ENCODE peak calls at places on chromosomes 13 and 19, in ten cellular contexts. T is cardiac muscle cell, Y is A549, W is Caco-2, J is left ventricle myocardium inferior, A is colonic mucosa, G is right cardiac atrium, U is lung, B is ascending aorta, C is body of pancreas. I is an unnamed sample. For H3K9me3, the result is how much of the 10 kb centered on the place peaks cover.

GRCh38 chr13:101157261-101157660 is 259.0 kb downstream of the NALCN start:
- DNase-seq in T (no peak), U (no peak), C (no peak), Y (no peak), A (no peak), J (no peak), W (no peak), G (no peak), B (no peak), I (peak)

GRCh38 chr13:107590556-107590955 is 624.8 kb downstream of the LIG4 start:
- DNase-seq in J (no peak), U (no peak), Y (no peak), W (no peak), C (no peak), T (no peak), G (no peak), A (no peak), B (no peak), I (no peak)

GRCh38 chr19:47761566-47761965 is 16.2 kb downstream of the NOP53 start:
- DNase-seq in C (no peak), G (no peak), J (no peak), W (no peak), T (no peak), A (no peak), Y (no peak), U (no peak), B (no peak), I (no peak)

GRCh38 chr19:16001481-16002312 is 52.9 kb downstream of the OR10H4 start:
- DNase-seq in G (no peak), U (no peak), B (no peak), T (no peak), C (peak), J (no peak), W (no peak), Y (no peak), A (no peak), I (no peak)

GRCh38 chr13:80121038-80121437 is 219.9 kb downstream of the SPRY2 start:
- DNase-seq in B (no peak), A (no peak), W (no peak), Y (no peak), U (no peak), C (no peak), T (no peak), G (no peak), J (no peak), I (no peak)

GRCh38 chr13:28340272-28340793 is 154.6 kb downstream of the FLT1 start:
- DNase-seq in G (no peak), U (no peak), C (no peak), A (no peak), J (no peak), T (no peak), B (no peak), W (no peak), Y (no peak), I (no peak)

GRCh38 chr19:44598880-44599279 is 14.5 kb upstream of the IGSF23 start:
- DNase-seq in W (no peak), Y (no peak), T (no peak), B (no peak), C (peak), U (no peak), A (peak), G (no peak), J (no peak), I (no peak)

GRCh38 chr13:69641773-69642172 is 465.9 kb upstream of the ATXN8OS start:
- DNase-seq in T (no peak), A (no peak), B (no peak), U (no peak), C (no peak), W (no peak), Y (no peak), J (no peak), G (no peak), I (no peak)

GRCh38 chr13:106804996-106805395 is 237.1 kb upstream of the ARGLU1 start:
- DNase-seq in U (no peak), Y (no peak), C (no peak), J (no peak), A (no peak), W (no peak), B (no peak), G (no peak), T (no peak), I (no peak)

GRCh38 chr13:74974234-74974879 is 507.6 kb downstream of the TBC1D4 start:
- DNase-seq in G (no peak), A (no peak), B (no peak), C (no peak), T (no peak), Y (no peak), U (no peak), J (no peak), W (no peak), I (no peak)

GRCh38 chr13:43383488-43384165 is 360.2 kb downstream of the DNAJC15 start:
- DNase-seq in U (no peak), W (no peak), T (no peak), A (no peak), Y (no peak), G (no peak), J (no peak), C (no peak), B (no peak), I (no peak)

GRCh38 chr19:13138171-13138915 is 11.8 kb downstream of the STX10 start:
- DNase-seq in Y (no peak), U (no peak), G (no peak), A (no peak), C (no peak), T (no peak), J (no peak), B (no peak), W (no peak), I (no peak)

GRCh38 chr13:42893346-42893745 is 98.7 kb downstream of the EPSTI1 start:
- DNase-seq in C (no peak), Y (no peak), T (no peak), J (no peak), W (peak), U (no peak), B (no peak), A (no peak), G (no peak), I (no peak)

GRCh38 chr13:20358022-20358421 is 125.9 kb upstream of the GJB6 start:
- DNase-seq in T (no peak), U (no peak), G (no peak), A (no peak), W (no peak), C (no peak), Y (no peak), J (no peak), B (no peak), I (no peak)

GRCh38 chr13:67052550-67053237 is 177.4 kb downstream of the PCDH9 start:
- DNase-seq in J (no peak), G (no peak), Y (no peak), A (no peak), B (no peak), T (peak), U (no peak), C (no peak), W (no peak), I (no peak)

GRCh38 chr13:52842440-52842839 is 6.0 kb downstream of the PCDH8 start:
- DNase-seq in C (no peak), J (no peak), Y (no peak), T (no peak), B (no peak), A (no peak), U (no peak), W (no peak), G (no peak), I (no peak)

GRCh38 chr13:46166221-46166584 is 15.8 kb downstream of the LCP1 start:
- DNase-seq in B (no peak), Y (no peak), J (no peak), C (no peak), W (no peak), G (no peak), U (no peak), A (no peak), T (no peak), I (no peak)

GRCh38 chr13:25816239-25816638 is 235.6 kb downstream of the SHISA2 start:
- DNase-seq in G (no peak), C (no peak), Y (no peak), W (no peak), B (no peak), J (no peak), U (peak), A (no peak), T (no peak), I (peak)

GRCh38 chr13:113762075-113762474 is 3.0 kb downstream of the TMEM255B start:
- DNase-seq in J (no peak), U (no peak), T (no peak), A (no peak), C (no peak), W (no peak), G (no peak), B (no peak), Y (no peak), I (no peak)

GRCh38 chr13:20719783-20720182 is 16.3 kb downstream of the IL17D start:
- DNase-seq in T (no peak), W (no peak), J (no peak), C (no peak), Y (no peak), U (no peak), A (no peak), G (no peak), B (no peak), I (no peak)

GRCh38 chr13:19864339-19865309 is 1.2 kb upstream of the ZMYM5 start:
- DNase-seq in W (peak), T (peak), G (peak), J (peak), C (peak), U (peak), A (peak), Y (peak), B (no peak), I (peak)

DNA sequence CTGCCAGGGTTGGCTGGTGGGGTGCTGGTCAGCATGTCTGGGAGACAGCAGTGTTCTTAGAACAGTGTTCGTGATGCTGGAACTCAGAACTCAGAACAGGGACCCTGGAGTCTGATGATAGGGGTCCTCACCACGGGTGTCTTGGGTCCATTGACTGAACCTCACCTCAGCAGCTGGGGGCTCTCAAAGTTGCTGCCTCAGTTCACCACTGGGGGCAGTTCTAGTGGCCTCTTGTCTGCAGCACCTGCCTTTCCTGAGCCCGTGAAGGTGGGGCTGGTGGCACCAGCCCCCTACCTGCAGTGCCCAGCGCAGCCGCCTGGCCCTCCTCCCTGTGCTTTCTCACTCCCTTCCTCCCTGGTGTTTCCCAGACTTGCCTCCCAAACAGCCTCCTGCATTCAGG is 28.5 kb downstream of the SAFB start:
- DNase-seq in T (no peak), C (no peak), W (no peak), A (no peak), U (no peak), Y (no peak), B (no peak), G (no peak), J (no peak), I (no peak)
- H3K9me3 ChIP-seq in T (under half), C (under half), W (under half), A (under half), U (under half), Y (under half), B (under half), G (under half), J (under half), I (under half)

GRCh38 chr19:35931161-35931873 is 4.9 kb upstream of the LRFN3 start:
- DNase-seq in G (peak), W (peak), B (peak), T (peak), J (peak), C (peak), U (peak), A (peak), Y (peak), I (peak)

GRCh38 chr19:35921012-35921411 is 12.9 kb upstream of the TYROBP start:
- DNase-seq in U (no peak), J (no peak), G (no peak), T (no peak), Y (no peak), W (no peak), A (no peak), C (no peak), B (no peak), I (no peak)

GRCh38 chr19:35928507-35928906 is 7.7 kb upstream of the LRFN3 start:
- DNase-seq in U (no peak), C (no peak), A (no peak), T (no peak), J (no peak), W (no peak), Y (no peak), G (no peak), B (no peak), I (peak)

GRCh38 chr19:35925501-35925900 is 10.7 kb upstream of the LRFN3 start:
- DNase-seq in A (no peak), Y (no peak), U (no peak), B (no peak), T (no peak), G (no peak), C (no peak), W (no peak), J (no peak), I (no peak)
- H3K9me3 ChIP-seq in A (under half), Y (under half), U (under half), B (under half), T (under half), G (under half), C (under half), W (under half), J (under half), I (under half)

GRCh38 chr13:111900390-111901180 is 166.4 kb upstream of the SOX1 start:
- DNase-seq in B (no peak), J (no peak), C (no peak), U (no peak), G (no peak), A (no peak), T (no peak), Y (no peak), W (peak), I (peak)
- H3K9me3 ChIP-seq in B (under half), J (under half), C (under half), U (under half), G (under half), A (under half), T (under half), Y (under half), W (under half), I (under half)

GRCh38 chr19:4136680-4137088 is 12.8 kb upstream of the MAP2K2 start:
- DNase-seq in Y (no peak), J (no peak), C (no peak), A (no peak), G (no peak), W (peak), U (no peak), B (no peak), T (no peak), I (no peak)
- H3K9me3 ChIP-seq in Y (under half), J (under half), C (under half), A (under half), G (under half), W (under half), U (under half), B (under half), T (under half), I (under half)

GRCh38 chr19:11752244-11752736 is 13.5 kb upstream of the ZNF823 start:
- DNase-seq in U (no peak), A (no peak), W (no peak), B (no peak), J (no peak), Y (no peak), C (no peak), G (no peak), T (no peak), I (no peak)
- H3K9me3 ChIP-seq in U (under half), A (under half), W (under half), B (under half), J (half or more), Y (under half), C (under half), G (under half), T (under half), I (under half)

DNA sequence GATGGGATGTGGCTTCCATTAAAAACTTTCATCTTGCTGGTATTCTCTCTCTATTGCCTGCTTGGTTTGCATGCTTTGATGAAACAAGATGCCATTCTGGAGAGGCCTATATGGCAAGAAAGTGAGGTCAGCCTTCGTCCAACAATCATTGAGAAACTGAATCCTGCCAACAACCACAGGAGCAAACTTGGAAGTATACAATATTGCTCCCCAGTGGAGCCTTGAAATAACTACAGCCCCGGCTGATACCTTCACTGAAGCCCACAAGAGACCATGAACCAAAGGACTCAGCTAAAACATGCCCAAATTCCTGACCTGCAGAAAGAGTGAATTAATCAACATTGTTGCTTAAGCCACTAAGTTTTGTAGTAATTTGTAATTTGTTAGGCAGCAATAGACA is 82.5 kb upstream of the FGF14 start:
- DNase-seq in A (no peak), B (no peak), U (no peak), Y (no peak), C (no peak), T (peak), W (no peak), G (no peak), J (no peak), I (no peak)
- H3K9me3 ChIP-seq in A (under half), B (under half), U (under half), Y (under half), C (under half), T (under half), W (under half), G (under half), J (under half), I (under half)

GRCh38 chr13:99314640-99315176 is 7.5 kb upstream of the GPR183 start:
- DNase-seq in G (no peak), W (no peak), B (no peak), Y (no peak), C (no peak), U (no peak), T (no peak), A (no peak), J (no peak), I (no peak)
- H3K9me3 ChIP-seq in G (under half), W (under half), B (under half), Y (under half), C (under half), U (under half), T (under half), A (under half), J (under half), I (under half)

GRCh38 chr19:57709616-57710015 is 612 bp upstream of the ZNF154 start:
- DNase-seq in B (no peak), J (no peak), Y (no peak), T (no peak), U (no peak), A (no peak), W (no peak), C (no peak), G (no peak), I (no peak)
- H3K9me3 ChIP-seq in B (half or more), J (half or more), Y (half or more), T (under half), U (under half), A (under half), W (under half), C (under half), G (under half), I (under half)

GRCh38 chr19:57537953-57538547 is 10.9 kb downstream of the ZNF549 start:
- DNase-seq in A (no peak), J (no peak), W (no peak), T (no peak), Y (no peak), G (no peak), U (no peak), C (no peak), B (no peak), I (no peak)
- H3K9me3 ChIP-seq in A (under half), J (half or more), W (under half), T (under half), Y (half or more), G (under half), U (under half), C (under half), B (half or more), I (under half)

GRCh38 chr19:57167385-57167784 is at the start of gene DUXA:
- DNase-seq in T (no peak), Y (no peak), A (no peak), J (no peak), C (no peak), B (no peak), G (no peak), U (no peak), W (no peak), I (no peak)
- H3K9me3 ChIP-seq in T (under half), Y (under half), A (under half), J (under half), C (under half), B (under half), G (under half), U (under half), W (under half), I (under half)

I was measured in thyroid gland.